ENCODE peak calls at places on chromosomes 7 and 10, in eight cellular contexts. D is tibial nerve, M is body of pancreas, J is uterus, N is right atrium auricular region, Q is brain microvascular endothelial cell, G is A549, U is esophagus muscularis mucosa. L is an unnamed sample.

GRCh38 chr10:43843331-43844101 is 194.8 kb upstream of the ZNF32 start:
- DNase-seq in U (peak), N (peak), G (no peak), Q (peak), M (peak), J (peak), D (peak), L (no peak)

GRCh38 chr10:79628988-79629954 is 18.5 kb downstream of the SFTPA1 start:
- DNase-seq in N (no peak), M (no peak), G (no peak), U (no peak), J (no peak), Q (no peak), D (no peak), L (no peak)

GRCh38 chr10:132630666-132631347 is 93.2 kb downstream of the INPP5A start:
- DNase-seq in G (no peak), Q (no peak), U (no peak), N (peak), J (peak), M (peak), D (peak), L (no peak)

GRCh38 chr7:98189559-98189958 is 21.7 kb upstream of the BHLHA15 start:
- DNase-seq in M (no peak), N (no peak), G (no peak), D (no peak), J (no peak), Q (no peak), U (no peak), L (no peak)

GRCh38 chr10:77821551-77821950 is 105.0 kb downstream of the DLG5 start:
- DNase-seq in N (no peak), J (no peak), D (no peak), Q (no peak), G (no peak), M (no peak), U (no peak), L (no peak)

GRCh38 chr10:68471063-68471585 is 649 bp downstream of the DNA2 start:
- DNase-seq in N (no peak), J (no peak), D (no peak), Q (no peak), M (no peak), U (no peak), G (no peak), L (no peak)

GRCh38 chr10:118956253-118957140 is 73.0 kb upstream of the NANOS1 start:
- DNase-seq in G (no peak), U (peak), D (no peak), Q (no peak), M (no peak), N (peak), J (no peak), L (no peak)

GRCh38 chr7:41481353-41481752 is 221.5 kb downstream of the INHBA start:
- DNase-seq in D (no peak), N (no peak), J (no peak), U (no peak), Q (no peak), M (no peak), G (no peak), L (no peak)

GRCh38 chr7:30159153-30159552 is 24.4 kb downstream of the MTURN start:
- DNase-seq in Q (no peak), U (no peak), M (no peak), D (no peak), J (no peak), G (no peak), N (no peak), L (no peak)

GRCh38 chr10:65415318-65415717 is 1510.5 kb upstream of the LRRTM3 start:
- DNase-seq in G (no peak), M (no peak), D (no peak), N (no peak), U (no peak), J (no peak), Q (no peak), L (no peak)

GRCh38 chr10:110535958-110536891 is 31.3 kb upstream of the SMC3 start:
- DNase-seq in J (no peak), U (peak), N (no peak), M (peak), D (no peak), G (no peak), Q (peak), L (peak)

GRCh38 chr7:47580175-47580701 is 1.7 kb downstream of the TNS3 start:
- DNase-seq in J (no peak), D (no peak), N (no peak), Q (no peak), U (no peak), G (peak), M (peak), L (no peak)

GRCh38 chr10:79104264-79104954 is 35.6 kb downstream of the ZMIZ1 start:
- DNase-seq in J (peak), M (peak), N (peak), Q (no peak), G (no peak), D (peak), U (no peak), L (no peak)

GRCh38 chr10:97759157-97759980 is 12.4 kb downstream of the SFRP5 start:
- DNase-seq in M (peak), J (peak), U (no peak), Q (peak), N (no peak), D (peak), G (peak), L (peak)

GRCh38 chr7:110061387-110061786 is 1029.5 kb upstream of the LRRN3 start:
- DNase-seq in U (no peak), G (no peak), N (no peak), J (no peak), D (no peak), Q (no peak), M (no peak), L (no peak)

GRCh38 chr10:102007802-102008201 is 48.2 kb downstream of the ARMH3 start:
- DNase-seq in D (no peak), J (no peak), Q (no peak), U (no peak), G (no peak), M (no peak), N (no peak), L (no peak)

GRCh38 chr10:33344676-33345075 is 10.2 kb upstream of the NRP1 start:
- DNase-seq in D (no peak), J (no peak), G (no peak), Q (no peak), N (no peak), M (no peak), U (no peak), L (no peak)

GRCh38 chr7:33836797-33837355 is 68.5 kb upstream of the BMPER start:
- DNase-seq in J (no peak), D (no peak), U (no peak), N (no peak), M (no peak), G (peak), Q (no peak), L (no peak)

GRCh38 chr7:158695726-158696452 is 8.7 kb downstream of the NCAPG2 start:
- DNase-seq in M (peak), N (peak), G (peak), D (peak), J (peak), Q (peak), U (no peak), L (no peak)

GRCh38 chr10:114315566-114316420 is 76.7 kb downstream of the VWA2 start:
- DNase-seq in D (no peak), M (no peak), N (no peak), Q (no peak), J (no peak), G (no peak), U (no peak), L (no peak)

GRCh38 chr7:151381333-151382078 is 28.3 kb downstream of the WDR86 start:
- DNase-seq in Q (no peak), N (no peak), U (no peak), D (no peak), G (no peak), M (no peak), J (no peak), L (peak)

GRCh38 chr10:24374134-24374915 is 165.4 kb downstream of the KIAA1217 start:
- DNase-seq in U (no peak), G (no peak), M (no peak), Q (peak), D (no peak), J (no peak), N (no peak), L (no peak)

GRCh38 chr10:114911801-114912479 is 26.1 kb upstream of the TRUB1 start:
- DNase-seq in G (no peak), J (no peak), D (no peak), Q (no peak), U (peak), M (no peak), N (no peak), L (no peak)

GRCh38 chr7:23468721-23469149 is 1.6 kb downstream of the IGF2BP3 start:
- DNase-seq in D (no peak), N (no peak), G (no peak), Q (no peak), U (no peak), M (no peak), J (no peak), L (no peak)

GRCh38 chr7:158015403-158016116 is 572.1 kb downstream of the PTPRN2 start:
- DNase-seq in U (no peak), D (no peak), N (peak), G (no peak), J (no peak), Q (no peak), M (no peak), L (no peak)

GRCh38 chr7:153422291-153423189 is 629.7 kb upstream of the DPP6 start:
- DNase-seq in G (no peak), U (no peak), J (no peak), N (no peak), D (no peak), M (no peak), Q (no peak), L (no peak)

GRCh38 chr7:33794959-33795358 is 110.4 kb upstream of the BMPER start:
- DNase-seq in M (no peak), J (no peak), D (no peak), G (no peak), Q (no peak), U (no peak), N (no peak), L (no peak)

GRCh38 chr10:75600833-75601232 is 169.4 kb downstream of the LRMDA start:
- DNase-seq in Q (no peak), G (no peak), D (no peak), J (no peak), N (no peak), M (no peak), U (no peak), L (no peak)

GRCh38 chr10:13787015-13787421 is 200.3 kb downstream of the PRPF18 start:
- DNase-seq in G (peak), D (no peak), Q (peak), N (no peak), U (no peak), M (no peak), J (no peak), L (peak)

GRCh38 chr7:50463035-50463434 is 12.9 kb upstream of the FIGNL1 start:
- DNase-seq in N (no peak), U (peak), G (no peak), D (no peak), M (no peak), J (no peak), Q (no peak), L (no peak)

GRCh38 chr7:39271386-39271785 is 293.7 kb downstream of the POU6F2 start:
- DNase-seq in Q (peak), U (no peak), N (no peak), M (peak), G (peak), J (no peak), D (no peak), L (no peak)

GRCh38 chr10:3935933-3936359 is 150.9 kb upstream of the KLF6 start:
- DNase-seq in M (peak), G (no peak), U (no peak), N (no peak), D (no peak), J (peak), Q (no peak), L (no peak)

GRCh38 chr10:97596101-97597055 is 6.9 kb downstream of the C10orf62 start:
- DNase-seq in D (peak), G (peak), U (no peak), N (peak), J (peak), Q (peak), M (peak), L (no peak)

GRCh38 chr7:141039366-141039765 is 24.6 kb upstream of the MRPS33 start:
- DNase-seq in M (no peak), Q (no peak), D (no peak), U (no peak), J (no peak), N (no peak), G (peak), L (no peak)

GRCh38 chr10:5506246-5506645 is 6.9 kb upstream of the CALML5 start:
- DNase-seq in U (no peak), M (no peak), J (no peak), N (no peak), G (no peak), D (no peak), Q (no peak), L (no peak)
- H3K27ac ChIP-seq in U (peak), M (peak), J (no peak), N (no peak), G (peak), D (no peak), Q (no peak), L (no peak)

GRCh38 chr7:27438878-27439589 is 196.4 kb downstream of the EVX1 start:
- DNase-seq in M (no peak), U (peak), N (no peak), J (no peak), D (no peak), G (no peak), Q (no peak), L (no peak)

GRCh38 chr7:27435461-27435860 is 192.9 kb downstream of the EVX1 start:
- DNase-seq in N (no peak), Q (peak), J (no peak), M (no peak), G (no peak), D (no peak), U (peak), L (no peak)

GRCh38 chr7:27431465-27431864 is 188.9 kb downstream of the EVX1 start:
- DNase-seq in N (no peak), D (no peak), G (no peak), U (peak), M (no peak), J (no peak), Q (no peak), L (no peak)

GRCh38 chr7:27433581-27433980 is 191.0 kb downstream of the EVX1 start:
- DNase-seq in G (no peak), D (no peak), M (no peak), U (no peak), Q (no peak), N (no peak), J (no peak), L (no peak)

GRCh38 chr7:27434729-27435400 is 192.3 kb downstream of the EVX1 start:
- DNase-seq in D (no peak), J (no peak), U (peak), M (no peak), Q (no peak), G (no peak), N (no peak), L (no peak)
- TF ChIP-seq CTCF in D (no peak), J (no peak), U (no peak), M (no peak), Q (peak), G (no peak), N (no peak), L (no peak)

GRCh38 chr10:125029584-125030242 is 87.8 kb downstream of the ZRANB1 start:
- DNase-seq in J (no peak), U (no peak), N (no peak), G (peak), D (no peak), M (peak), Q (no peak), L (no peak)
- H3K27ac ChIP-seq in J (no peak), U (no peak), N (no peak), G (peak), D (no peak), M (peak), Q (no peak), L (no peak)

DNA sequence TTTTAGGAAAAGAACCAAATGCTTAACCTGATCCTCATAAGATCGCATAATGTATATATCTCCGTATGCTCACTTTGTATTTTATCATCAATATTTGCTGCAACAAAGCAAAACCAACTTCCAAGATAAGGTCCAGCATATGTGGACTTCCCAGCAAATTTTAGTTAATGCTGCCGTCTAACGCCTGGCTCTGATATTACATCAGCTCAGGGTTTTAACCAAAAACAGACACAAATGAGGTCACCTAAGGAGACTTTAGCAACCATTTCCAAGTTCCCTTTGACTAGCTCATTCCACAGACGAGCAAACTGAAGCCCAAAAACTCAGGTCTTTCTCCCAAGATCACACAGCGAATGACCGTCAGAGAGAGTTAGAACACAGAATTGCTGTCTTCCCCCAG is 59.4 kb upstream of the UCN3 start:
- DNase-seq in U (no peak), D (no peak), M (peak), Q (no peak), G (no peak), J (no peak), N (no peak), L (no peak)
- TF ChIP-seq CTCF in U (no peak), D (no peak), M (peak), Q (no peak), G (no peak), J (no peak), N (no peak), L (no peak)

GRCh38 chr10:95840121-95840520 is 67.7 kb upstream of the CC2D2B start:
- DNase-seq in U (no peak), J (no peak), Q (no peak), N (no peak), G (no peak), D (no peak), M (no peak), L (no peak)

GRCh38 chr10:95837368-95837776 is 70.4 kb upstream of the CC2D2B start:
- DNase-seq in M (no peak), U (no peak), J (no peak), Q (no peak), G (no peak), D (no peak), N (no peak), L (no peak)

GRCh38 chr10:95841711-95842498 is 65.9 kb upstream of the CC2D2B start:
- DNase-seq in Q (peak), M (peak), U (no peak), D (peak), N (no peak), G (peak), J (peak), L (peak)

GRCh38 chr10:95837783-95838182 is 70.0 kb upstream of the CC2D2B start:
- DNase-seq in D (peak), U (no peak), N (no peak), J (no peak), M (peak), Q (no peak), G (no peak), L (no peak)

DNA sequence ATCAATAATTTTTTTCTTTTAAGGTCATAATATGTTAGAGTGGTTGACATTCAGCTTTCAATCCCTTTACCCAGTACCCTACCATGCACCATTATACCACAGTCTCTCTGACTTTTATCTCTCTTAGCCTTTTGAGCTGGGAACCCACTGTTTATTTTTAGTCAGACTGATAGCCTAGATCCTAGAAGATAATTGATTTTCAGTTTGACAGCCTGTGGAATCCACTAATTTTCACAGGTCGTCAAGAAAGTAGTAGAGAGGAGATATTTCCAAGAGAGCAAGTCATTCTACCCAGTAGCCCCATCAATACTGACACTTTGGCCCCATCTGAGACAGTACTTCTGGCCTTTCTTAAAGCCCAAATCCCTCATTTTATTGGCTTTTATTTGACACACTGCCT is 67.1 kb upstream of the CC2D2B start:
- DNase-seq in N (no peak), M (no peak), J (no peak), U (no peak), G (no peak), Q (no peak), D (no peak), L (no peak)
- H3K27ac ChIP-seq in N (peak), M (no peak), J (peak), U (peak), G (no peak), Q (no peak), D (no peak), L (no peak)

DNA sequence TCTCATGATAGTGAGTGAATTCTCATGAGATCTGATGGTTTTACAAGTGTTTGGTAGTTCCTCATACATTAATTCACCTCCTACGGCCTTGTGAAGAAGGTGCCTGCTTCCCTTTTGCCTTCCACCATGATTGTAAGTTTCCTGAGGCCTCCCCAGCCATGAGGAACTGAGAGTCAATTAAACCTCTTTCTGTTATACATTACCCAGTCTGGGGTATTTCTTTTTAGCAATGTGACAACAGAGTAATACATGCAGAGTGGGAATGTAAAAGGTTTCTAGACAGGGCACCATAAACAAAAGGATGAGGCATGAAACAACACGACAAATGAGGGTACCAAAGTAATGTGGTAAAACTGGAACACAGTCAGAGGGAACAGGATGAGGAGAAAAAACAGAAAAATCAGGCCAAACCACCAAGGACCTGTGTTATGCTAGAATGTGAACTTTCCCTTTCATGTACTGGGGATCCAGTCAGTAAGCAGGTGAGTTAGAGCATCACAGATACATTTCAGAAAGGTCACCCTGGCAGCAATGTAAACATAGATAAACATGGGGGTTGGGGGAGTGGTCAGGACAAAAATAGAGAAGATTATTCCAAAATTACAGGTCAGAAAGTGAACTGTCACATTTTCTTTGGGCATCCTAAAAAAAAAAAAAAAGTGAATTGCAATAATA is 31.9 kb downstream of the ANKRD26 start:
- DNase-seq in J (no peak), Q (no peak), N (no peak), D (no peak), G (no peak), M (no peak), U (no peak), L (no peak)
- TF ChIP-seq CTCF in J (no peak), Q (no peak), N (no peak), D (no peak), G (no peak), M (no peak), U (no peak), L (no peak)

L was measured in CD8-positive, alpha-beta T cell.